ENCODE peak calls at places on chromosomes 16 and 17, in nine cellular contexts. One of them, this sample, is unnamed.

GRCh38 chr17:33169580-33170285 is 123.4 kb downstream of the ASIC2 start:
- DNase-seq in tibial nerve: no peak
- DNase-seq in esophagus muscularis mucosa: no peak
- DNase-seq in suprapubic skin: no peak
- DNase-seq in GM12878: no peak
- DNase-seq in A549: peak
- DNase-seq in sigmoid colon: no peak
- DNase-seq in upper lobe of left lung: no peak
- DNase-seq in H1: no peak
- DNase-seq in this sample: no peak

GRCh38 chr17:40791808-40792436 is 7.8 kb downstream of the KRT28 start:
- DNase-seq in sigmoid colon: no peak
- DNase-seq in esophagus muscularis mucosa: no peak
- DNase-seq in GM12878: no peak
- DNase-seq in upper lobe of left lung: no peak
- DNase-seq in H1: no peak
- DNase-seq in tibial nerve: peak
- DNase-seq in suprapubic skin: no peak
- DNase-seq in A549: peak
- DNase-seq in this sample: no peak

GRCh38 chr17:68456529-68457167 is 648 bp downstream of the WIPI1 start:
- DNase-seq in sigmoid colon: peak
- DNase-seq in GM12878: no peak
- DNase-seq in tibial nerve: peak
- DNase-seq in A549: peak
- DNase-seq in H1: peak
- DNase-seq in suprapubic skin: peak
- DNase-seq in upper lobe of left lung: peak
- DNase-seq in esophagus muscularis mucosa: peak
- DNase-seq in this sample: peak

GRCh38 chr16:878071-878784 is 77.7 kb upstream of the GNG13 start:
- DNase-seq in sigmoid colon: peak
- DNase-seq in tibial nerve: no peak
- DNase-seq in upper lobe of left lung: peak
- DNase-seq in H1: no peak
- DNase-seq in GM12878: no peak
- DNase-seq in A549: peak
- DNase-seq in suprapubic skin: no peak
- DNase-seq in esophagus muscularis mucosa: no peak
- DNase-seq in this sample: peak

GRCh38 chr17:27381007-27381501 is 75.2 kb upstream of the KSR1 start:
- DNase-seq in A549: peak
- DNase-seq in upper lobe of left lung: peak
- DNase-seq in sigmoid colon: peak
- DNase-seq in esophagus muscularis mucosa: no peak
- DNase-seq in GM12878: peak
- DNase-seq in H1: peak
- DNase-seq in suprapubic skin: peak
- DNase-seq in tibial nerve: no peak
- DNase-seq in this sample: peak

GRCh38 chr16:30051518-30051917 is 14.0 kb upstream of the ALDOA start:
- DNase-seq in sigmoid colon: no peak
- DNase-seq in H1: no peak
- DNase-seq in GM12878: no peak
- DNase-seq in suprapubic skin: no peak
- DNase-seq in esophagus muscularis mucosa: no peak
- DNase-seq in A549: no peak
- DNase-seq in upper lobe of left lung: no peak
- DNase-seq in tibial nerve: no peak
- DNase-seq in this sample: no peak

GRCh38 chr17:50185724-50186545 is 15.5 kb downstream of the COL1A1 start:
- DNase-seq in GM12878: no peak
- DNase-seq in A549: no peak
- DNase-seq in H1: no peak
- DNase-seq in upper lobe of left lung: peak
- DNase-seq in esophagus muscularis mucosa: no peak
- DNase-seq in suprapubic skin: no peak
- DNase-seq in sigmoid colon: no peak
- DNase-seq in tibial nerve: no peak
- DNase-seq in this sample: no peak

GRCh38 chr16:57358527-57359095 is at the start of gene CCL22:
- DNase-seq in esophagus muscularis mucosa: no peak
- DNase-seq in H1: no peak
- DNase-seq in tibial nerve: no peak
- DNase-seq in GM12878: peak
- DNase-seq in suprapubic skin: peak
- DNase-seq in sigmoid colon: no peak
- DNase-seq in A549: no peak
- DNase-seq in upper lobe of left lung: no peak
- DNase-seq in this sample: no peak

GRCh38 chr16:11612110-11612981 is 25.6 kb upstream of the LITAF start:
- DNase-seq in GM12878: no peak
- DNase-seq in tibial nerve: no peak
- DNase-seq in upper lobe of left lung: peak
- DNase-seq in sigmoid colon: no peak
- DNase-seq in A549: peak
- DNase-seq in suprapubic skin: no peak
- DNase-seq in H1: no peak
- DNase-seq in esophagus muscularis mucosa: no peak
- DNase-seq in this sample: peak

GRCh38 chr16:82751020-82751419 is 124.3 kb downstream of the CDH13 start:
- DNase-seq in tibial nerve: no peak
- DNase-seq in GM12878: no peak
- DNase-seq in sigmoid colon: no peak
- DNase-seq in upper lobe of left lung: no peak
- DNase-seq in H1: no peak
- DNase-seq in suprapubic skin: no peak
- DNase-seq in esophagus muscularis mucosa: no peak
- DNase-seq in A549: no peak
- DNase-seq in this sample: no peak

GRCh38 chr16:67483150-67483549 is at the start of gene AGRP:
- DNase-seq in H1: no peak
- DNase-seq in tibial nerve: no peak
- DNase-seq in suprapubic skin: no peak
- DNase-seq in A549: no peak
- DNase-seq in upper lobe of left lung: no peak
- DNase-seq in sigmoid colon: no peak
- DNase-seq in GM12878: no peak
- DNase-seq in esophagus muscularis mucosa: no peak
- DNase-seq in this sample: no peak
- H3K4me3 ChIP-seq in H1: no peak
- H3K4me3 ChIP-seq in tibial nerve: peak
- H3K4me3 ChIP-seq in suprapubic skin: peak
- H3K4me3 ChIP-seq in A549: no peak
- H3K4me3 ChIP-seq in upper lobe of left lung: peak
- H3K4me3 ChIP-seq in sigmoid colon: no peak
- H3K4me3 ChIP-seq in GM12878: peak
- H3K4me3 ChIP-seq in esophagus muscularis mucosa: peak
- H3K4me3 ChIP-seq in this sample: peak

GRCh38 chr17:75704963-75705875 is 16.0 kb upstream of the ITGB4 start:
- DNase-seq in upper lobe of left lung: peak
- DNase-seq in suprapubic skin: no peak
- DNase-seq in GM12878: no peak
- DNase-seq in tibial nerve: no peak
- DNase-seq in sigmoid colon: no peak
- DNase-seq in A549: no peak
- DNase-seq in H1: no peak
- DNase-seq in esophagus muscularis mucosa: no peak
- DNase-seq in this sample: no peak
- TF ChIP-seq EP300 in upper lobe of left lung: no peak
- TF ChIP-seq EP300 in suprapubic skin: no peak
- TF ChIP-seq EP300 in GM12878: no peak
- TF ChIP-seq EP300 in tibial nerve: no peak
- TF ChIP-seq EP300 in sigmoid colon: no peak
- TF ChIP-seq EP300 in A549: no peak
- TF ChIP-seq EP300 in H1: no peak
- TF ChIP-seq EP300 in esophagus muscularis mucosa: no peak
- TF ChIP-seq EP300 in this sample: no peak

DNA sequence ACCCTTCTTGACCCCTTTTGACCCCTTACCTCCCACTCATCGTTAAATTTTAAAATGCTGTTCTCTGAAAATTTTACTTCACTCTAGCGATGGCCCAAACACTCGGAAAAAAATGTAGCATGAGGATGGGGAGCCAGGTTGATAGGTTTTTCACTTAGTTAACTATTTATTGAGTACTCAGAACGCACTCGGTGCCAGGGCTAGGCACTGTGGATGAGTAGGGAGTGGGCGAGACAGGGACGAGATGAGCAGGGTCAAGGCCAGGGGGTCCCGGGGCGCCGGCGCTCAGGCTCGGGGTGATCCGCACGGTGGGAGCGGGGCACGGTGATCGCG is 392 bp downstream of the ZSCAN32 start:
- DNase-seq in upper lobe of left lung: no peak
- DNase-seq in esophagus muscularis mucosa: no peak
- DNase-seq in GM12878: no peak
- DNase-seq in A549: no peak
- DNase-seq in H1: no peak
- DNase-seq in suprapubic skin: no peak
- DNase-seq in tibial nerve: no peak
- DNase-seq in sigmoid colon: no peak
- DNase-seq in this sample: no peak
- H3K27ac ChIP-seq in upper lobe of left lung: peak
- H3K27ac ChIP-seq in esophagus muscularis mucosa: peak
- H3K27ac ChIP-seq in GM12878: peak
- H3K27ac ChIP-seq in A549: peak
- H3K27ac ChIP-seq in H1: no peak
- H3K27ac ChIP-seq in suprapubic skin: peak
- H3K27ac ChIP-seq in tibial nerve: no peak
- H3K27ac ChIP-seq in sigmoid colon: peak
- H3K27ac ChIP-seq in this sample: peak

GRCh38 chr17:52027081-52027480 is 131.4 kb downstream of the CA10 start:
- DNase-seq in upper lobe of left lung: no peak
- DNase-seq in sigmoid colon: no peak
- DNase-seq in H1: no peak
- DNase-seq in tibial nerve: no peak
- DNase-seq in esophagus muscularis mucosa: no peak
- DNase-seq in A549: no peak
- DNase-seq in suprapubic skin: no peak
- DNase-seq in GM12878: no peak
- DNase-seq in this sample: no peak
- H3K4me3 ChIP-seq in upper lobe of left lung: no peak
- H3K4me3 ChIP-seq in sigmoid colon: no peak
- H3K4me3 ChIP-seq in H1: no peak
- H3K4me3 ChIP-seq in tibial nerve: no peak
- H3K4me3 ChIP-seq in esophagus muscularis mucosa: no peak
- H3K4me3 ChIP-seq in A549: no peak
- H3K4me3 ChIP-seq in suprapubic skin: no peak
- H3K4me3 ChIP-seq in GM12878: no peak
- H3K4me3 ChIP-seq in this sample: no peak

DNA sequence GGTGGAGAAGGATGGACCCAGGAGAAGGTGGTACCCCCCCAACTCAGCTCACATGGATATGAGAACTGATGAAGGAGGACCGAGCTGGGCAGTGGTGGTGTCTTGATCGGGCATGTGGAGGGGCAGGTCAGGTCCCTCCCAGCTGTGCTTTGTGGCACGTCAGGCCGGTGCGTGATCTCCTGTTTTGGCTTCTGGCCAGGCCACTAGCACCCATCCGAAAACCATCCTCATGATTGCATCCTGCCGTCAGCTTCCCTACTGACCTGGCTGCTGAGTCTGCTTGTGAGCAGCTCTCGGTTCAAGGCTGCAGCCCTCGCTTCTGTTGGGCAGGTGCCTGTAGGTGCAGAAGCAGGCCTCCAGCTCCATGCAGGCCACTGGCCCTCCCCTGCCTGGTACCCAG is 53.1 kb downstream of the PLD6 start:
- DNase-seq in H1: no peak
- DNase-seq in suprapubic skin: no peak
- DNase-seq in esophagus muscularis mucosa: no peak
- DNase-seq in A549: no peak
- DNase-seq in upper lobe of left lung: no peak
- DNase-seq in GM12878: no peak
- DNase-seq in tibial nerve: no peak
- DNase-seq in sigmoid colon: no peak
- DNase-seq in this sample: no peak
- TF ChIP-seq EP300 in H1: no peak
- TF ChIP-seq EP300 in suprapubic skin: no peak
- TF ChIP-seq EP300 in esophagus muscularis mucosa: no peak
- TF ChIP-seq EP300 in A549: no peak
- TF ChIP-seq EP300 in upper lobe of left lung: no peak
- TF ChIP-seq EP300 in GM12878: no peak
- TF ChIP-seq EP300 in tibial nerve: no peak
- TF ChIP-seq EP300 in sigmoid colon: no peak
- TF ChIP-seq EP300 in this sample: no peak

GRCh38 chr16:55120408-55120807 is 189.7 kb downstream of the IRX5 start:
- DNase-seq in upper lobe of left lung: no peak
- DNase-seq in sigmoid colon: no peak
- DNase-seq in A549: peak
- DNase-seq in esophagus muscularis mucosa: no peak
- DNase-seq in GM12878: no peak
- DNase-seq in H1: no peak
- DNase-seq in suprapubic skin: no peak
- DNase-seq in tibial nerve: no peak
- DNase-seq in this sample: no peak
- H3K27ac ChIP-seq in upper lobe of left lung: no peak
- H3K27ac ChIP-seq in sigmoid colon: no peak
- H3K27ac ChIP-seq in A549: no peak
- H3K27ac ChIP-seq in esophagus muscularis mucosa: no peak
- H3K27ac ChIP-seq in GM12878: no peak
- H3K27ac ChIP-seq in H1: no peak
- H3K27ac ChIP-seq in suprapubic skin: no peak
- H3K27ac ChIP-seq in tibial nerve: no peak
- H3K27ac ChIP-seq in this sample: no peak

DNA sequence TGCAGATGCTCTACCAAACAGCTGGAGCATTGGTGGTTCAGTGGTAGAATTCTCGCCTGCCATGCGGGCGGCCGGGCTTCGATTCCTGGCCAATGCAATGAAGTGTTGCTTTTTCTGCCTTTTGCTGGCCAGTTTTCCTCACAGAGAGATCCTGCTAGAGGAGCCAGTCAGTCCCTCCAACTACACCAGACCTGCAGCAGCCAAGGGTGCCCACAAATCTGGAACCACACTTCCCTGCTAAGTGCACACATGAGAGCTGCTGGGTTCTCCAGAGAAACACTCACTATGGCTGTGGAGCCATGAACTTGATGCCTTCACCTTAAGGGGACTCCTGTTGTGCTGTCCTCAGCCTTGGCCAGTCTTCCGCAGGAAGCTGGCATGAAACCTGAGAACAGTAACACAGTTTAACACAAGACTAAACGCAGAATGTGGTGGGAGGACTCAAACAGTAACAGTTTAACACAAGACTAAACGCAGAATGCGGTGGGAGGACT is 12.2 kb downstream of the VAC14 start:
- DNase-seq in tibial nerve: no peak
- DNase-seq in sigmoid colon: no peak
- DNase-seq in H1: no peak
- DNase-seq in A549: no peak
- DNase-seq in esophagus muscularis mucosa: no peak
- DNase-seq in suprapubic skin: no peak
- DNase-seq in GM12878: no peak
- DNase-seq in upper lobe of left lung: no peak
- DNase-seq in this sample: no peak
- H3K4me3 ChIP-seq in tibial nerve: no peak
- H3K4me3 ChIP-seq in sigmoid colon: no peak
- H3K4me3 ChIP-seq in H1: no peak
- H3K4me3 ChIP-seq in A549: no peak
- H3K4me3 ChIP-seq in esophagus muscularis mucosa: no peak
- H3K4me3 ChIP-seq in suprapubic skin: no peak
- H3K4me3 ChIP-seq in GM12878: no peak
- H3K4me3 ChIP-seq in upper lobe of left lung: no peak
- H3K4me3 ChIP-seq in this sample: no peak